ENCODE peak calls at places on chromosomes 6 and 20, in seven cellular contexts. G is HL-60, Z is T follicular helper cell, V is GM19239, U is AG09309, R is HFFc6, H is GM10248. D is an unnamed sample.

GRCh38 chr20:45359406-45360148 is 3.4 kb upstream of the SYS1 start:
- DNase-seq in G (no peak), Z (no peak), V (no peak), U (no peak), R (no peak), H (no peak), D (no peak)

GRCh38 chr6:47007657-47008396 is 34.3 kb downstream of the ADGRF1 start:
- DNase-seq in G (no peak), Z (no peak), V (no peak), U (no peak), R (no peak), H (no peak), D (no peak)

GRCh38 chr20:11204926-11205768 is 531.3 kb upstream of the JAG1 start:
- DNase-seq in G (peak; percentile 72), Z (no peak), V (peak; percentile 7), U (no peak), R (peak; percentile 55), H (peak; percentile 24), D (peak; percentile 66)

GRCh38 chr6:41334482-41335023 is 855 bp upstream of the NCR2 start:
- DNase-seq in G (no peak), Z (no peak), V (no peak), U (no peak), R (no peak), H (no peak), D (no peak)

GRCh38 chr6:118313208-118313607 is 234.9 kb upstream of the PLN start:
- DNase-seq in G (no peak), Z (no peak), V (no peak), U (no peak), R (no peak), H (no peak), D (no peak)

GRCh38 chr20:58556961-58557360 is 41.8 kb upstream of the APCDD1L start:
- DNase-seq in G (no peak), Z (no peak), V (no peak), U (no peak), R (no peak), H (no peak), D (no peak)

GRCh38 chr20:48682529-48683385 is 145.0 kb downstream of the PREX1 start:
- DNase-seq in G (no peak), Z (no peak), V (no peak), U (peak; percentile 91), R (peak; percentile 82), H (no peak), D (no peak)

GRCh38 chr20:35739294-35740163 is 2.5 kb downstream of the RBM39 start:
- DNase-seq in G (no peak), Z (no peak), V (no peak), U (peak; percentile 23), R (peak; percentile 66), H (no peak), D (peak; percentile 46)

GRCh38 chr6:14431375-14432330 is 314.1 kb downstream of the CD83 start:
- DNase-seq in G (no peak), Z (no peak), V (no peak), U (no peak), R (no peak), H (no peak), D (no peak)

GRCh38 chr20:48787861-48788375 is 39.9 kb downstream of the PREX1 start:
- DNase-seq in G (peak; percentile 87), Z (no peak), V (no peak), U (peak; percentile 25), R (peak; percentile 36), H (no peak), D (peak; percentile 86)

GRCh38 chr6:113412589-113413367 is 444.4 kb upstream of the MARCKS start:
- DNase-seq in G (no peak), Z (no peak), V (no peak), U (no peak), R (no peak), H (no peak), D (no peak)

GRCh38 chr6:62367601-62368000 is 81.6 kb upstream of the KHDRBS2 start:
- DNase-seq in G (peak; percentile 20), Z (no peak), V (no peak), U (no peak), R (no peak), H (peak; percentile 18), D (peak; percentile 70)

GRCh38 chr20:1320902-1321653 is 7.9 kb downstream of the SDCBP2 start:
- DNase-seq in G (no peak), Z (no peak), V (no peak), U (no peak), R (no peak), H (no peak), D (no peak)

GRCh38 chr20:57157106-57157691 is 109.2 kb downstream of the BMP7 start:
- DNase-seq in G (no peak), Z (no peak), V (no peak), U (no peak), R (no peak), H (no peak), D (no peak)

GRCh38 chr6:169832247-169832948 is 81.0 kb downstream of the ERMARD start:
- DNase-seq in G (no peak), Z (no peak), V (no peak), U (no peak), R (no peak), H (no peak), D (no peak)

GRCh38 chr6:35359744-35360348 is 17.5 kb downstream of the PPARD start:
- DNase-seq in G (no peak), Z (no peak), V (no peak), U (peak; percentile 75), R (peak; percentile 47), H (no peak), D (no peak)

GRCh38 chr6:34386316-34387137 is 5.9 kb downstream of the NUDT3 start:
- DNase-seq in G (no peak), Z (no peak), V (no peak), U (peak; percentile 87), R (peak; percentile 83), H (no peak), D (no peak)

GRCh38 chr6:152543519-152543918 is 93.6 kb downstream of the SYNE1 start:
- DNase-seq in G (no peak), Z (no peak), V (no peak), U (no peak), R (no peak), H (no peak), D (no peak)

GRCh38 chr6:12331951-12332749 is 42.0 kb downstream of the EDN1 start:
- DNase-seq in G (no peak), Z (no peak), V (no peak), U (no peak), R (no peak), H (no peak), D (no peak)

GRCh38 chr6:35499372-35499771 is 2.5 kb upstream of the TEAD3 start:
- DNase-seq in G (no peak), Z (no peak), V (no peak), U (no peak), R (no peak), H (no peak), D (no peak)

GRCh38 chr20:15654208-15654649 is 919.0 kb downstream of the KIF16B start:
- DNase-seq in G (peak; percentile 36), Z (no peak), V (peak; percentile 28), U (no peak), R (peak; percentile 37), H (peak; percentile 47), D (peak; percentile 61)

GRCh38 chr6:155782739-155783459 is 327.3 kb upstream of the NOX3 start:
- DNase-seq in G (no peak), Z (no peak), V (no peak), U (peak; percentile 74), R (peak; percentile 85), H (no peak), D (no peak)

GRCh38 chr6:108165714-108166663 is at the start of gene NR2E1:
- DNase-seq in G (no peak), Z (no peak), V (no peak), U (no peak), R (no peak), H (no peak), D (no peak)

GRCh38 chr6:89117285-89118108 is at the start of gene SRSF12:
- DNase-seq in G (peak; percentile 50), Z (peak; percentile 17), V (peak; percentile 93), U (no peak), R (no peak), H (peak; percentile 84), D (peak; percentile 46)

GRCh38 chr6:72580281-72580940 is 41.5 kb upstream of the KCNQ5 start:
- DNase-seq in G (peak; percentile 85), Z (no peak), V (peak; percentile 8), U (peak; percentile 84), R (peak; percentile 87), H (peak; percentile 10), D (peak; percentile 97)

GRCh38 chr20:40658509-40658908 is 30.5 kb downstream of the MAFB start:
- DNase-seq in G (no peak), Z (no peak), V (no peak), U (no peak), R (no peak), H (no peak), D (no peak)

GRCh38 chr6:143402721-143403336 is 47.7 kb downstream of the ADAT2 start:
- DNase-seq in G (no peak), Z (no peak), V (no peak), U (no peak), R (no peak), H (no peak), D (no peak)

GRCh38 chr6:87944541-87944954 is 103.1 kb upstream of the SPACA1 start:
- DNase-seq in G (no peak), Z (no peak), V (no peak), U (peak; percentile 10), R (peak; percentile 79), H (no peak), D (no peak)

GRCh38 chr6:112431803-112432202 is 84.7 kb downstream of the RFPL4B start:
- DNase-seq in G (no peak), Z (no peak), V (no peak), U (no peak), R (no peak), H (no peak), D (no peak)

GRCh38 chr20:50014570-50015562 is 32.1 kb downstream of the SNAI1 start:
- DNase-seq in G (no peak), Z (no peak), V (no peak), U (no peak), R (no peak), H (no peak), D (no peak)

GRCh38 chr20:61099786-61100185 is 152.3 kb upstream of the CDH4 start:
- DNase-seq in G (no peak), Z (no peak), V (no peak), U (no peak), R (no peak), H (no peak), D (no peak)

GRCh38 chr6:54654376-54654775 is 192.2 kb upstream of the FAM83B start:
- DNase-seq in G (no peak), Z (no peak), V (no peak), U (no peak), R (no peak), H (no peak), D (no peak)

GRCh38 chr20:50055524-50056083 is 57.3 kb downstream of the UBE2V1 start:
- DNase-seq in G (no peak), Z (no peak), V (no peak), U (no peak), R (no peak), H (no peak), D (no peak)

GRCh38 chr6:53943410-53943809 is 148.6 kb downstream of the LRRC1 start:
- DNase-seq in G (no peak), Z (no peak), V (no peak), U (no peak), R (no peak), H (no peak), D (no peak)

GRCh38 chr6:7254980-7255825 is 57.8 kb downstream of the SSR1 start:
- DNase-seq in G (peak; percentile 72), Z (no peak), V (no peak), U (no peak), R (no peak), H (no peak), D (peak; percentile 83)

GRCh38 chr20:38957477-38957876 is 4.7 kb upstream of the DHX35 start:
- DNase-seq in G (no peak), Z (no peak), V (no peak), U (no peak), R (no peak), H (no peak), D (no peak)

GRCh38 chr20:20466341-20466879 is 98.5 kb downstream of the INSM1 start:
- DNase-seq in G (peak; percentile 12), Z (no peak), V (peak; percentile 33), U (peak; percentile 79), R (peak; percentile 73), H (peak; percentile 41), D (no peak)

D was measured in AML-193.